ENCODE peak calls at places on chromosomes 5 and 9, in four cellular contexts. W is K562, U is HepG2, S is GM12878. J is an unnamed sample.

GRCh38 chr5:169296456-169297220 is 4.3 kb downstream of the SLIT3 start:
- DNase-seq in W (no peak), U (no peak), S (no peak), J (no peak)

GRCh38 chr9:138078846-138079245 is 201.3 kb downstream of the CACNA1B start:
- DNase-seq in W (no peak), U (no peak), S (no peak), J (no peak)

GRCh38 chr5:3313569-3313968 is 282.1 kb upstream of the IRX1 start:
- DNase-seq in W (no peak), U (no peak), S (no peak), J (no peak)

GRCh38 chr5:50792845-50793244 is 126.4 kb downstream of the PARP8 start:
- DNase-seq in W (no peak), U (no peak), S (no peak), J (no peak)

GRCh38 chr5:54159837-54160215 is 150.5 kb downstream of the ARL15 start:
- DNase-seq in W (no peak), U (no peak), S (no peak), J (no peak)

GRCh38 chr5:141832131-141832530 is 46.1 kb downstream of the PCDH1 start:
- DNase-seq in W (no peak), U (no peak), S (no peak), J (no peak)

GRCh38 chr5:56950626-56951130 is 1.2 kb downstream of the MIER3 start:
- DNase-seq in W (peak), U (peak), S (peak), J (peak)

GRCh38 chr5:73748510-73749410 is 122.8 kb downstream of the ARHGEF28 start:
- DNase-seq in W (no peak), U (no peak), S (no peak), J (no peak)

DNA sequence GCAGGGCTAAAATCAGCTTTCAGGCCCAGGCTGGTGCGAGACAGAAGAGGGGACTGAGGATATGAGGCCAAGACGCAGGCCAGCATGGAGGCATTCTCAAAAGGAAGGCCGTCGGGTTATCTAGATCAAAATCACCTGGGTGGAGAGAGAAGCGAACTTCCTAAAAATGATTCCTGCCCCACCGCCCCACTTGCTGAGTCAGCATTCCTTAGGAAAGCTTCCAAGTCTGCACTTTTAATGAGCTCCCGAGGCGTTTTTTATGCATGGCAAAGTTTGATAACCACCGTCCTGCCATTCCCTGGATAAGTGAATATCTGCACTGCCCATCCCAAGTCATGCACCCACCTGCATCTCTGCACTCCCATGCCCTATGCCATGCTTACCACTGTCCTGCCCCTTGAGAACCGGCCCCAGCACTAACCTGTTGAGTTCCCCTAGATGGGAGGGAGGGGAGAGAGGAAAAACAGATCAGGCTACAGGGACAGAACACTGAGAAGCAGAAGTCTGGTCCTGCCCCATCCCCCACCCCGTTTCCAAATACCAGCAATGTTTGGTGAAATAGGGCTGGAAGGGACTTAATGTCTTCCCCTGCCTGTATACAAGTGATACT is 1.6 kb upstream of the SPOCK1 start:
- DNase-seq in W (no peak), U (no peak), S (no peak), J (no peak)
- TF ChIP-seq FOXM1 in W (no peak), U (no peak), S (no peak), J (no peak)

DNA sequence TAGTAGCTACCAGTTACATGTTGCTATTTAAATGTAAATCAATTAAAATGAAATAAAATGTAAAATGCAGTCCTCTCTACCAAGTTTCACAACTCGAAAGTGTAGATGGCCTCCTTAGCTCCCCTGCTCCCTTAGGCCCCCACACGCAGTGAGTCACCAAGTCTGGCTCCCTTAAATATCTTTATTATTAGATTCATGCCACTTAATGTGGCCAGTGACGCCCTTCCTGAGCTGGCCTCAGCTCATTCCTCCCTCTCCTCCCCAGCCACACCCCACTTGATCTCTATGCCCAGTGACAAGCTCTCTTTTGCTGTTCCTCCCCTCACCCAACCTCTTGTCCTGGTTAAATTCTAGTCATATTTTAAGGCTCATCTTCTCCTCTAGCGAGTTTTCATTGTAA is 88.5 kb upstream of the DNAH5 start:
- DNase-seq in W (no peak), U (no peak), S (no peak), J (no peak)
- TF ChIP-seq SP1 in W (no peak), U (no peak), S (no peak), J (no peak)

DNA sequence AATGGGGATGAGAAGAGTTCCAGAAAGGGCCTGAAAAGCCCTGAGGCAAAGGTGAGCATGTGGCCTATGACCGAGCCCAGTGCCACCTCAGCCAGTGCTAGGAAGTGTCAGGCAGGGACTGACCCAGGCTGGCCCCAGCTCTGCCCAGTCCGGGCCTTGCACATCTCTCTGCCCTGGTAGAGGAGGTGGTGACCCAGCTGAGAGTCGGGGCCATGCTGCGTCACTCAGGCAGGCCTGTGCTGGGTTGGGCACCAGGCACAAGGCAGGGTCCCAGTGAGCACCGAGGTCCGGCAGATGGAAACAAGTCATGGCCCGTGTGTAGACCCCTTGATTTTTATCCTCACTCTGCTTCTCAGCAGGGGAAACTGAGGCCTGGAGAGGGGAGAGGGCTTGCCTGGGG is 729 bp downstream of the CDHR2 start:
- DNase-seq in W (no peak), U (no peak), S (no peak), J (no peak)
- TF ChIP-seq FOXM1 in W (no peak), U (no peak), S (no peak), J (no peak)

GRCh38 chr5:9209846-9210547 is 335.9 kb downstream of the SEMA5A start:
- DNase-seq in W (no peak), U (no peak), S (no peak), J (no peak)

GRCh38 chr5:9212605-9213004 is 333.3 kb downstream of the SEMA5A start:
- DNase-seq in W (no peak), U (no peak), S (no peak), J (no peak)

GRCh38 chr5:9207820-9208418 is 338.0 kb downstream of the SEMA5A start:
- DNase-seq in W (peak), U (peak), S (no peak), J (no peak)
- TF ChIP-seq SP1 in W (no peak), U (no peak), S (no peak), J (no peak)

DNA sequence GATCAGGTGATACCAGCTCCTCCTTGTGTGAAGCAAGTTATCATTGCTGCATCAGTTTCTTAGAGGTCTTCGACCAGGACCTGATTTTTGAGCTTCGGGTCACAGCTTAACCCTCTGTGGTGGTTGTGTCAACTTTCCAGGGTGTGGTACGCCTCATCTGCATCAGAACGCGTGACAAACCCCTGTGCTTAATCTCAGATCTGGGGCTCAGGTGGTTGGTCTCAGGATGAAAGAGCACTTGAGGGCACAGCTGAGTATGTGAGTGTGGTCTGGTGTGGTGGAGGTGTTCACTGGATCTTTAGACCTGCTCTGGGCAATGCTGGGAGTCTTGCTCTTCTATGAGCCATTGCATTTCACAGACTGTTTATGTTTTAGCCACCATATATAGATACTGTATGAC is 64.1 kb downstream of the OSTF1 start:
- DNase-seq in W (no peak), U (no peak), S (no peak), J (no peak)
- TF ChIP-seq FOXM1 in W (no peak), U (no peak), S (no peak), J (no peak)

GRCh38 chr5:1105350-1106265 is 6.3 kb downstream of the SLC12A7 start:
- DNase-seq in W (peak), U (peak), S (no peak), J (no peak)
- TF ChIP-seq SP1 in W (peak), U (no peak), S (no peak), J (no peak)

GRCh38 chr5:179220716-179221115 is 124.5 kb downstream of the ADAMTS2 start:
- DNase-seq in W (no peak), U (no peak), S (no peak), J (no peak)

GRCh38 chr5:179221196-179221876 is 123.9 kb downstream of the ADAMTS2 start:
- DNase-seq in W (no peak), U (no peak), S (no peak), J (no peak)

GRCh38 chr5:179221877-179222220 is 123.4 kb downstream of the ADAMTS2 start:
- DNase-seq in W (no peak), U (no peak), S (no peak), J (no peak)

GRCh38 chr5:179218586-179219330 is 126.5 kb downstream of the ADAMTS2 start:
- DNase-seq in W (no peak), U (no peak), S (no peak), J (no peak)

GRCh38 chr5:179219661-179220620 is 125.3 kb downstream of the ADAMTS2 start:
- DNase-seq in W (no peak), U (no peak), S (no peak), J (no peak)
- TF ChIP-seq FOXM1 in W (no peak), U (no peak), S (no peak), J (no peak)

GRCh38 chr5:35651002-35651756 is 33.5 kb downstream of the SPEF2 start:
- DNase-seq in W (no peak), U (peak), S (no peak), J (peak)
- TF ChIP-seq SP1 in W (no peak), U (no peak), S (no peak), J (no peak)

GRCh38 chr5:109987355-109987754 is 297.6 kb downstream of the MAN2A1 start:
- DNase-seq in W (no peak), U (no peak), S (no peak), J (no peak)
- TF ChIP-seq FOXM1 in W (no peak), U (no peak), S (no peak), J (no peak)

GRCh38 chr5:32274548-32275420 is 38.0 kb downstream of the MTMR12 start:
- DNase-seq in W (no peak), U (no peak), S (no peak), J (no peak)

GRCh38 chr5:32278403-32278802 is 34.3 kb downstream of the MTMR12 start:
- DNase-seq in W (no peak), U (no peak), S (no peak), J (no peak)

GRCh38 chr5:32275421-32275765 is 37.3 kb downstream of the MTMR12 start:
- DNase-seq in W (no peak), U (peak), S (no peak), J (no peak)

GRCh38 chr5:32277782-32278181 is 35.0 kb downstream of the MTMR12 start:
- DNase-seq in W (no peak), U (no peak), S (no peak), J (no peak)

DNA sequence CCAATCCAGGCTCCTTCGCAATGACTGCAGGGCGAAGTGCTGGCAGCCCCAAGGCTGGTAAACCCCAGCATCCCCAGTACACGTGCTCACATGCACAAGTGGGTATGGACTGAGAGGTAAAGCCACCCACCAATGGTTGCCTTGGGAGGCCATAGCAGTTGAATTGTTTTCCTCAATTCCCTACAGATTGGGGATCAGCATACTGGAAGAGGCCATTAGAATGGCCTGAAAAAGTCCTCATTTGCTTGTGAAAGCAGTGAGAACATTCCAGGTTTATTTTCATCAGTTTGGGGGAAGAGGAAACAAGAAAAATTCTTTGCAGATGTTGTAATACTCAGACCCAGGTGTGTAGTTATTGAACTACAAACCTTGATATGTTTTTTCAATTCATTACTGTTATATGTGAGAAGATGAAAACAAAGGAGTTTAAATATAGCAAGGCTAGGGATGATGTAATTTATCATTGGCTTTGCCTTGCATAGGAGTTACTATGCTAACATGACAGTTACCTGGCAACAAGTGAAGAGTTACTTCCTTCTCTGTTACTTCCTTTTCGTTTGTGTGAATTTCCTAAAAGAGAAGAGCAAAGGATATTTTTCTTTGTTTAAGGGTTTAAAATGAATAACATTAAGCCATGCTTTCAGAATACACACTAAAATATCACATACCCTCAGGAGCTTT is 36.4 kb downstream of the MTMR12 start:
- DNase-seq in W (no peak), U (peak), S (no peak), J (no peak)
- TF ChIP-seq SP1 in W (no peak), U (no peak), S (no peak), J (no peak)

J was measured in HEK293T.